ENCODE peak calls at places on chromosomes 6 and 20, in eight cellular contexts. S is fibroblast of the aortic adventitia; W is mesothelial cell of epicardium; I is dorsolateral prefrontal cortex; N is G401; G is ureter; H is aorta; A is stimulated activated CD4-positive, alpha-beta T cell treated with anti-CD3 and anti-CD28 coated beads, TNF-alpha, amount 100 ng/mL, for 4 hours. K is an unnamed sample.
A peak's percentile ranks its signal among the peaks of the same experiment; 100 is the strongest.

GRCh38 chr6:38067263-38067980 is 247.9 kb downstream of the ZFAND3 start:
- DNase-seq in G (no peak), N (no peak), H (no peak), S (no peak), W (no peak), I (no peak), A (no peak), K (no peak)

GRCh38 chr20:45487231-45487635 is 17.7 kb downstream of the WFDC2 start:
- DNase-seq in N (no peak), I (no peak), H (no peak), S (no peak), G (no peak), A (no peak), W (no peak), K (no peak)

GRCh38 chr6:43903739-43904290 is 133.8 kb downstream of the VEGFA start:
- DNase-seq in W (no peak), S (no peak), N (no peak), H (no peak), I (no peak), G (no peak), A (no peak), K (no peak)

GRCh38 chr6:83429857-83430605 is 820 bp downstream of the ME1 start:
- DNase-seq in H (no peak), N (peak; percentile 69), G (no peak), A (no peak), W (no peak), I (no peak), S (peak; percentile 42), K (no peak)

GRCh38 chr20:59032023-59032712 is at the start of gene ATP5F1E:
- DNase-seq in H (peak; percentile 98), A (peak; percentile 94), I (peak; percentile 92), N (peak; percentile 96), S (peak; percentile 86), W (peak; percentile 96), G (peak; percentile 97), K (peak; percentile 97)

GRCh38 chr20:62740286-62741141 is 31.9 kb downstream of the NTSR1 start:
- DNase-seq in N (no peak), H (peak; percentile 68), S (peak; percentile 86), G (no peak), W (no peak), A (peak; percentile 66), I (no peak), K (no peak)

GRCh38 chr6:44166591-44167184 is 8.1 kb downstream of the CAPN11 start:
- DNase-seq in S (no peak), W (no peak), N (no peak), G (no peak), A (no peak), H (no peak), I (no peak), K (no peak)

GRCh38 chr6:127341471-127342202 is 1.8 kb downstream of the ECHDC1 start:
- DNase-seq in I (no peak), A (no peak), H (no peak), N (no peak), W (no peak), G (no peak), S (no peak), K (no peak)

GRCh38 chr6:16102208-16102607 is 26.7 kb upstream of the MYLIP start:
- DNase-seq in I (no peak), A (no peak), H (no peak), W (no peak), G (no peak), S (no peak), N (no peak), K (no peak)

GRCh38 chr6:132734694-132735236 is 20.9 kb upstream of the VNN1 start:
- DNase-seq in I (no peak), W (no peak), G (no peak), H (no peak), A (no peak), N (peak; percentile 10), S (peak; percentile 25), K (no peak)

GRCh38 chr6:148186916-148187315 is 155.7 kb upstream of the SASH1 start:
- DNase-seq in G (no peak), A (no peak), I (no peak), W (no peak), N (no peak), S (no peak), H (no peak), K (no peak)

GRCh38 chr6:113447088-113447831 is 409.9 kb upstream of the MARCKS start:
- DNase-seq in I (no peak), W (no peak), H (no peak), A (no peak), N (no peak), S (peak; percentile 88), G (no peak), K (no peak)

GRCh38 chr6:169794317-169795055 is 43.1 kb downstream of the ERMARD start:
- DNase-seq in H (no peak), N (no peak), G (no peak), I (peak; percentile 17), W (no peak), S (no peak), A (no peak), K (peak; percentile 63)

GRCh38 chr6:142187209-142187608 is 40.1 kb downstream of the VTA1 start:
- DNase-seq in N (no peak), S (peak; percentile 47), I (no peak), A (no peak), H (no peak), G (no peak), W (no peak), K (no peak)

GRCh38 chr6:49225471-49225870 is 237.6 kb downstream of the MMUT start:
- DNase-seq in I (no peak), G (no peak), W (no peak), H (no peak), S (no peak), A (no peak), N (no peak), K (no peak)

GRCh38 chr20:14055127-14055742 is 59.9 kb downstream of the MACROD2 start:
- DNase-seq in G (peak; percentile 53), S (peak; percentile 84), H (no peak), N (peak; percentile 82), I (no peak), A (no peak), W (no peak), K (no peak)

GRCh38 chr6:35876902-35877301 is 44.0 kb downstream of the SRPK1 start:
- DNase-seq in W (no peak), G (no peak), I (no peak), S (peak; percentile 32), A (no peak), H (no peak), N (no peak), K (no peak)

GRCh38 chr6:99334526-99335127 is 14.8 kb downstream of the FAXC start:
- DNase-seq in N (peak; percentile 61), A (no peak), G (no peak), I (no peak), S (peak; percentile 53), H (no peak), W (no peak), K (no peak)

GRCh38 chr20:30985386-30985785 is 272.1 kb upstream of the DEFB115 start:
- DNase-seq in I (no peak), H (no peak), N (no peak), A (no peak), W (no peak), G (no peak), S (no peak), K (no peak)

GRCh38 chr6:35973670-35974222 is 50.7 kb downstream of the SLC26A8 start:
- DNase-seq in I (no peak), N (no peak), G (peak; percentile 60), A (no peak), S (no peak), H (no peak), W (no peak), K (no peak)

GRCh38 chr6:63573140-63573898 is 1.0 kb downstream of the LOC128125822 start:
- DNase-seq in I (peak; percentile 54), G (peak; percentile 93), N (peak; percentile 72), W (peak; percentile 49), S (peak; percentile 76), A (peak; percentile 49), H (peak; percentile 90), K (peak; percentile 91)

GRCh38 chr6:106520711-106521367 is 108.5 kb downstream of the RTN4IP1 start:
- DNase-seq in G (no peak), I (no peak), W (no peak), N (no peak), S (no peak), A (peak; percentile 58), H (no peak), K (no peak)

GRCh38 chr20:62369508-62370114 is 2.5 kb upstream of the LAMA5 start:
- DNase-seq in N (no peak), H (no peak), A (no peak), I (no peak), S (no peak), G (no peak), W (no peak), K (no peak)

GRCh38 chr20:41900292-41900691 is 282.1 kb upstream of the CHD6 start:
- DNase-seq in G (no peak), A (no peak), I (no peak), H (no peak), W (no peak), N (no peak), S (no peak), K (no peak)

GRCh38 chr6:24205020-24205492 is 79.0 kb downstream of the NRSN1 start:
- DNase-seq in H (no peak), G (no peak), S (peak; percentile 44), W (no peak), A (no peak), I (no peak), N (peak; percentile 52), K (no peak)